ENCODE peak calls at places on chromosomes 3 and 15, in ten cellular contexts. Q is cardiac muscle cell, N is breast epithelium, F is NB4, W is heart left ventricle, L is fibroblast of pulmonary artery, T is cardiac fibroblast, Z is choroid plexus epithelial cell, X is sigmoid colon, H is AG10803. E is an unnamed sample.

GRCh38 chr3:144063306-144063705 is 91.7 kb downstream of the DIPK2A start:
- DNase-seq in H (no peak), Q (no peak), W (no peak), L (no peak), X (no peak), F (no peak), T (no peak), N (no peak), Z (no peak), E (no peak)

GRCh38 chr15:68262514-68263356 is 14.8 kb upstream of the FEM1B start:
- DNase-seq in F (no peak), W (no peak), L (no peak), Z (no peak), X (no peak), Q (no peak), N (no peak), H (no peak), T (no peak), E (no peak)

GRCh38 chr3:128399221-128399915 is 67.3 kb downstream of the DNAJB8 start:
- DNase-seq in N (no peak), Q (no peak), W (no peak), Z (no peak), H (no peak), T (no peak), X (no peak), L (no peak), F (no peak), E (no peak)

GRCh38 chr15:75104804-75105557 is 81.6 kb downstream of the PPCDC start:
- DNase-seq in T (peak; percentile 99), F (peak; percentile 91), L (peak; percentile 95), W (peak; percentile 51), Q (peak; percentile 94), N (peak; percentile 60), H (peak; percentile 82), Z (peak; percentile 97), X (no peak), E (peak; percentile 92)

GRCh38 chr3:175187586-175187985 is 328.5 kb downstream of the NAALADL2 start:
- DNase-seq in L (no peak), W (no peak), Q (no peak), F (no peak), T (no peak), H (peak; percentile 29), X (no peak), N (no peak), Z (no peak), E (no peak)

GRCh38 chr3:32480596-32480995 is 22.1 kb downstream of the CMTM6 start:
- DNase-seq in Q (no peak), X (no peak), T (peak; percentile 51), H (peak; percentile 65), L (peak; percentile 38), N (no peak), Z (peak; percentile 42), W (no peak), F (no peak), E (no peak)

GRCh38 chr3:46866720-46867549 is 3.7 kb upstream of the MYL3 start:
- DNase-seq in L (peak; percentile 58), N (no peak), Q (peak; percentile 71), F (peak; percentile 54), T (peak; percentile 59), H (peak; percentile 34), X (peak; percentile 92), Z (peak; percentile 53), W (peak; percentile 85), E (peak; percentile 60)

GRCh38 chr3:138461246-138461645 is 26.8 kb downstream of the ESYT3 start:
- DNase-seq in W (no peak), X (no peak), Z (no peak), F (no peak), L (peak; percentile 16), T (no peak), Q (no peak), H (peak; percentile 48), N (no peak), E (no peak)

GRCh38 chr3:142785996-142786395 is 62.2 kb downstream of the TRPC1 start:
- DNase-seq in Z (no peak), W (no peak), Q (no peak), H (no peak), N (no peak), X (no peak), F (no peak), L (no peak), T (no peak), E (no peak)

GRCh38 chr15:45179221-45179985 is 8.4 kb downstream of the SHF start:
- DNase-seq in Q (no peak), H (peak; percentile 17), F (peak; percentile 54), N (no peak), T (peak; percentile 34), W (no peak), Z (no peak), X (no peak), L (no peak), E (peak; percentile 66)

GRCh38 chr15:65110676-65111292 is 4.2 kb downstream of the UBAP1L start:
- DNase-seq in T (peak; percentile 68), W (no peak), H (no peak), Q (peak; percentile 83), F (peak; percentile 34), L (peak; percentile 83), N (no peak), Z (peak; percentile 62), X (no peak), E (no peak)

GRCh38 chr3:170007031-170007663 is 30.6 kb upstream of the GPR160 start:
- DNase-seq in Q (peak; percentile 92), F (peak; percentile 89), L (peak; percentile 84), Z (peak; percentile 92), T (peak; percentile 80), H (peak; percentile 76), N (no peak), W (no peak), X (no peak), E (peak; percentile 85)

GRCh38 chr3:193771736-193772135 is 178.7 kb downstream of the OPA1 start:
- DNase-seq in N (no peak), X (no peak), H (no peak), Z (no peak), W (no peak), L (no peak), Q (no peak), F (no peak), T (no peak), E (no peak)

GRCh38 chr15:84985158-84985557 is 3.5 kb downstream of the PDE8A start:
- DNase-seq in F (no peak), T (no peak), X (no peak), Z (no peak), W (no peak), N (no peak), H (no peak), Q (no peak), L (no peak), E (no peak)

GRCh38 chr15:70348581-70349344 is 251.0 kb upstream of the TLE3 start:
- DNase-seq in F (peak; percentile 97), T (peak; percentile 14), Q (peak; percentile 64), W (no peak), X (peak; percentile 72), H (peak; percentile 38), Z (no peak), L (peak; percentile 56), N (peak; percentile 84), E (no peak)

GRCh38 chr3:13891492-13892073 is 11.7 kb upstream of the WNT7A start:
- DNase-seq in N (no peak), W (no peak), X (no peak), Q (no peak), F (peak; percentile 52), T (no peak), Z (peak; percentile 14), H (no peak), L (no peak), E (no peak)

GRCh38 chr3:194602580-194603300 is 30.5 kb downstream of the TMEM44 start:
- DNase-seq in L (no peak), T (no peak), Q (no peak), H (no peak), W (no peak), F (no peak), Z (peak; percentile 65), N (no peak), X (no peak), E (no peak)

GRCh38 chr3:13580256-13581023 is 31.5 kb downstream of the FBLN2 start:
- DNase-seq in Q (no peak), L (no peak), F (no peak), H (no peak), Z (no peak), X (peak; percentile 40), W (no peak), T (no peak), N (peak; percentile 32), E (no peak)

GRCh38 chr15:93929375-93930094 is 301.8 kb upstream of the MCTP2 start:
- DNase-seq in W (peak; percentile 63), F (no peak), N (peak; percentile 19), X (peak; percentile 89), T (peak; percentile 87), Q (peak; percentile 54), L (peak; percentile 47), H (peak; percentile 87), Z (peak; percentile 19), E (no peak)

GRCh38 chr15:85587707-85588441 is 206.9 kb downstream of the KLHL25 start:
- DNase-seq in Z (peak; percentile 79), N (no peak), X (no peak), Q (peak; percentile 63), W (no peak), T (peak; percentile 94), F (no peak), L (peak; percentile 65), H (peak; percentile 56), E (no peak)

GRCh38 chr15:27492021-27492621 is 521.1 kb downstream of the GABRG3 start:
- DNase-seq in Q (no peak), H (peak; percentile 61), Z (peak; percentile 11), W (no peak), T (no peak), X (no peak), F (no peak), N (no peak), L (no peak), E (no peak)

GRCh38 chr3:185825379-185825638 is 467 bp upstream of the IGF2BP2 start:
- DNase-seq in Q (no peak), W (no peak), T (no peak), H (no peak), F (no peak), L (no peak), N (no peak), X (no peak), Z (no peak), E (no peak)
- H3K4me3 ChIP-seq in Q (peak overlapping the region; percentile 94), W (peak overlapping the region; percentile 67), T (peak overlapping the region; percentile 87), H (peak overlapping the region; percentile 90), F (peak overlapping the region; percentile 48), L (peak overlapping the region; percentile 87), N (peak overlapping the region; percentile 68), X (peak overlapping the region; percentile 56), Z (peak overlapping the region; percentile 89), E (peak overlapping the region; percentile 72)

GRCh38 chr3:48432411-48433371 is 2.8 kb upstream of the PLXNB1 start:
- DNase-seq in N (no peak), H (peak; percentile 17), Z (peak; percentile 23), Q (no peak), X (peak; percentile 59), F (peak; percentile 44), T (no peak), W (no peak), L (no peak), E (peak; percentile 46)
- TF ChIP-seq CTCF in N (no peak), H (peak; percentile 12), Z (peak; percentile 33), Q (no peak), X (no peak), F (peak; percentile 23), T (peak; percentile 19), W (no peak), L (peak; percentile 10), E (no peak)

GRCh38 chr3:12017487-12017886 is 13.3 kb downstream of the SYN2 start:
- DNase-seq in L (no peak), N (no peak), H (no peak), Z (no peak), Q (no peak), T (no peak), W (no peak), F (no peak), X (no peak), E (no peak)
- H3K4me3 ChIP-seq in L (no peak overlapping the region), N (no peak overlapping the region), H (no peak overlapping the region), Z (no peak overlapping the region), Q (no peak overlapping the region), T (no peak overlapping the region), W (no peak overlapping the region), F (no peak overlapping the region), X (no peak overlapping the region), E (no peak overlapping the region)

GRCh38 chr3:132038198-132038825 is 3.5 kb upstream of the CPNE4 start:
- DNase-seq in W (no peak), Z (peak; percentile 71), Q (peak; percentile 44), L (peak; percentile 53), H (peak; percentile 24), X (no peak), F (peak; percentile 21), T (peak; percentile 59), N (no peak), E (peak; percentile 6)
- TF ChIP-seq CTCF in W (peak; percentile 52), Z (peak; percentile 76), Q (peak; percentile 75), L (peak; percentile 74), H (peak; percentile 80), X (no peak), F (peak; percentile 31), T (peak; percentile 76), N (peak; percentile 22), E (peak; percentile 42)